ENCODE peak calls at places on chromosomes 11 and 22, in six cellular contexts. J, N, M, S, C and W are unnamed samples.
A peak's percentile ranks its signal among the peaks of the same experiment; 100 is the strongest.

GRCh38 chr22:28810839-28811491 is 10.6 kb upstream of the XBP1 start:
- DNase-seq in N (no peak), S (no peak), C (no peak), M (no peak), J (no peak), W (no peak)

GRCh38 chr11:96143016-96143670 is 199.9 kb downstream of the MAML2 start:
- DNase-seq in J (no peak), M (no peak), C (no peak), N (no peak), S (no peak), W (no peak)

GRCh38 chr11:16117989-16118810 is 238.1 kb downstream of the SOX6 start:
- DNase-seq in N (no peak), M (no peak), S (peak; percentile 59), J (no peak), C (no peak), W (no peak)

GRCh38 chr11:2488004-2488403 is 43.2 kb downstream of the KCNQ1 start:
- DNase-seq in J (no peak), S (no peak), C (no peak), M (no peak), N (no peak), W (no peak)

GRCh38 chr22:31861226-31861840 is 83.0 kb upstream of the YWHAH start:
- DNase-seq in C (no peak), J (peak; percentile 40), N (no peak), M (no peak), S (no peak), W (no peak)

GRCh38 chr22:23037429-23038333 is 32.6 kb upstream of the GNAZ start:
- DNase-seq in M (no peak), N (no peak), S (no peak), J (no peak), C (no peak), W (no peak)

GRCh38 chr22:43867839-43868652 is 5.7 kb upstream of the SULT4A1 start:
- DNase-seq in J (peak; percentile 73), M (no peak), C (peak; percentile 26), S (no peak), N (peak; percentile 69), W (peak; percentile 81)

GRCh38 chr22:32395107-32395506 is 16.9 kb downstream of the RTCB start:
- DNase-seq in S (no peak), N (no peak), C (no peak), J (no peak), M (no peak), W (no peak)

GRCh38 chr11:83778598-83778997 is 492.4 kb upstream of the CCDC90B start:
- DNase-seq in C (no peak), N (no peak), M (no peak), S (no peak), J (no peak), W (no peak)

GRCh38 chr11:2913029-2913431 is 16.2 kb downstream of the PHLDA2 start:
- DNase-seq in M (no peak), C (no peak), S (no peak), N (no peak), J (peak; percentile 44), W (no peak)

GRCh38 chr11:131425285-131425684 is 54.9 kb downstream of the NTM start:
- DNase-seq in J (no peak), C (no peak), S (no peak), M (no peak), N (no peak), W (no peak)

GRCh38 chr11:12187399-12187798 is 77.0 kb downstream of the MICAL2 start:
- DNase-seq in J (peak; percentile 64), M (no peak), C (no peak), S (no peak), N (no peak), W (no peak)

GRCh38 chr11:7546324-7546791 is 32.6 kb downstream of the PPFIBP2 start:
- DNase-seq in C (no peak), S (peak; percentile 62), M (no peak), N (no peak), J (peak; percentile 12), W (no peak)

GRCh38 chr11:69011624-69012091 is 1.4 kb downstream of the MRGPRF start:
- DNase-seq in S (no peak), N (peak; percentile 32), J (no peak), M (no peak), C (no peak), W (no peak)

GRCh38 chr11:69014936-69015549 is 2.0 kb upstream of the MRGPRF start:
- DNase-seq in M (no peak), N (no peak), S (no peak), J (no peak), C (no peak), W (no peak)

GRCh38 chr11:69014084-69014935 is 1.3 kb upstream of the MRGPRF start:
- DNase-seq in M (no peak), S (no peak), J (peak; percentile 82), C (no peak), N (no peak), W (no peak)

GRCh38 chr11:69012092-69013008 is 696 bp downstream of the MRGPRF start:
- DNase-seq in J (peak; percentile 57), C (no peak), N (peak; percentile 30), M (no peak), S (no peak), W (no peak)

GRCh38 chr11:69013009-69013951 is at the start of gene MRGPRF:
- DNase-seq in C (peak; percentile 40), M (no peak), N (peak; percentile 75), S (peak; percentile 63), J (peak; percentile 91), W (no peak)
- TF ChIP-seq CTCF in C (no peak), M (no peak), N (peak; percentile 36), S (peak; percentile 27), J (peak; percentile 78), W (peak; percentile 43)

GRCh38 chr11:78351979-78352731 is 65.5 kb downstream of the GAB2 start:
- DNase-seq in J (no peak), M (no peak), S (no peak), N (no peak), C (no peak), W (no peak)

GRCh38 chr11:78350101-78350645 is 67.4 kb downstream of the GAB2 start:
- DNase-seq in N (no peak), S (no peak), M (no peak), C (no peak), J (peak; percentile 55), W (no peak)

GRCh38 chr11:78351193-78351592 is 66.4 kb downstream of the GAB2 start:
- DNase-seq in S (no peak), N (no peak), M (no peak), C (no peak), J (no peak), W (no peak)

GRCh38 chr11:78349614-78350013 is 68.0 kb downstream of the GAB2 start:
- DNase-seq in J (peak; percentile 31), C (no peak), S (no peak), M (no peak), N (no peak), W (no peak)

DNA sequence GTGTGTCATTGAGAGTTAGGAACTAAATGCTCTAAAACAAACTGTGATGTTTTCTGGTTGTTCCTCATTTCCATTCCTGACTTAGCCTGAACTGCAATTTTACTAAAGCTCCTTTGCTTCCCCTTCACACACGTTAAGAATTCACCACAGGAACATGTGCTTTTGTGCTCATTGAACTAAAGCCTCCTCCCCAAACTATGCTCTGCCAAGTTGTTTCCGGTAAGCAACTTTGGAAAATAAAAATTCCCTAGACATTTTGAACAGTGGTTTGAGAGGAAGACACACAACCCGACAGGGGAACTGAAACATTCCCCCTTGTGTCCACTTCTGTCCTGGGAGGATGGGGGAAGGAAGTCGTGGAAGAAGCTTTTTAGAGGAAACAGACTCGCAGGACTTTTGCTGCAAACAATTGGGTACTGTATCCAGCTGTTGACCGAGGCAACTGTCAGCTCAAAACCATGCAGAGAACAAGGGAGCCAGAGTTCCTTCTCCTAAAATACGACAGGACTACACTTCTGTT is 66.9 kb downstream of the GAB2 start:
- DNase-seq in M (no peak), N (no peak), C (no peak), S (peak; percentile 8), J (peak; percentile 47), W (no peak)
- TF ChIP-seq CTCF in M (no peak), N (no peak), C (no peak), S (no peak), J (no peak), W (no peak)

GRCh38 chr11:108960498-108960897 is 295.6 kb downstream of the DDX10 start:
- DNase-seq in M (no peak), S (no peak), C (no peak), J (no peak), N (no peak), W (no peak)
- TF ChIP-seq CTCF in M (no peak), S (no peak), C (no peak), J (no peak), N (no peak), W (no peak)

DNA sequence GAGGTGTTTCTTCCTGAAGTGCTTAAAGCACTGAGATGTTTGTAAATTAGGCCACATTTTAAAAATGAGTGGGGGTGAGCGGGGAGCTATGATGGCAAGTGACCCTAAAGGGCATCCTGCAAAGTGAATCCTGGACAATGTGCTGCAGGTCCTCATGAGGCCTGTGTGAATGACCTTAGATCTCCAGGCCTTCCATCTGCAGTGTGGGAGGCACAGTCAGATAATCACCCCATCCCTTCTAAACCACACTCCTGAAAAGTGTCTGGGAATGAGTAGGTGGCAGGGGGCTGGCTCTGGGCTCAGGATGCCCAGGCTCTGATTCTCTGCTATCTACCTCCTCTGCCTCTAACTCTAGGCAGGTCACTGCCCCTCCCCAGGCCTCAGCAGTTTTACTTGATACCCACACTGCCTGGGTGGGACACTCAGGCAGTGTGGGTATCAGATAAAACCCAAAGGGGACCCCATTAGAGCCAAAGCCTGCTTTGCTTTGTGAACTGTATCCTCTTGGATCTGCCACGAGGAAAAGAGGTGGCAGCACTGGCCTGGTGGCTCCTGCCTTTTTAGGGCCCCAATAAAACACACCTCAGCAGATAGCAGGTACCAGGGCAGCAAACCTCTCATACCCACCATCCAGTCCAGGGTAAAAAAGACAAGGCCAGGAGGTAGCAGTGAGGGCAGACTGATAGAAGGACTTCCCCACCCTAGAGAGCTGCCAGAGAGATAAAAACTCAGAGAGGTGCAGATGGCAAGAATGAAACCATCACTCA is 10.5 kb downstream of the STARD10 start:
- DNase-seq in S (no peak), M (no peak), C (no peak), N (no peak), J (no peak), W (no peak)
- TF ChIP-seq CTCF in S (no peak), M (no peak), C (no peak), N (no peak), J (no peak), W (no peak)

GRCh38 chr11:57476883-57477506 is 16.7 kb downstream of the RTN4RL2 start:
- DNase-seq in N (peak; percentile 59), J (peak; percentile 17), C (peak; percentile 75), S (no peak), M (no peak), W (no peak)
- TF ChIP-seq CTCF in N (peak; percentile 62), J (peak; percentile 36), C (peak; percentile 19), S (peak; percentile 56), M (peak; percentile 61), W (peak; percentile 42)

DNA sequence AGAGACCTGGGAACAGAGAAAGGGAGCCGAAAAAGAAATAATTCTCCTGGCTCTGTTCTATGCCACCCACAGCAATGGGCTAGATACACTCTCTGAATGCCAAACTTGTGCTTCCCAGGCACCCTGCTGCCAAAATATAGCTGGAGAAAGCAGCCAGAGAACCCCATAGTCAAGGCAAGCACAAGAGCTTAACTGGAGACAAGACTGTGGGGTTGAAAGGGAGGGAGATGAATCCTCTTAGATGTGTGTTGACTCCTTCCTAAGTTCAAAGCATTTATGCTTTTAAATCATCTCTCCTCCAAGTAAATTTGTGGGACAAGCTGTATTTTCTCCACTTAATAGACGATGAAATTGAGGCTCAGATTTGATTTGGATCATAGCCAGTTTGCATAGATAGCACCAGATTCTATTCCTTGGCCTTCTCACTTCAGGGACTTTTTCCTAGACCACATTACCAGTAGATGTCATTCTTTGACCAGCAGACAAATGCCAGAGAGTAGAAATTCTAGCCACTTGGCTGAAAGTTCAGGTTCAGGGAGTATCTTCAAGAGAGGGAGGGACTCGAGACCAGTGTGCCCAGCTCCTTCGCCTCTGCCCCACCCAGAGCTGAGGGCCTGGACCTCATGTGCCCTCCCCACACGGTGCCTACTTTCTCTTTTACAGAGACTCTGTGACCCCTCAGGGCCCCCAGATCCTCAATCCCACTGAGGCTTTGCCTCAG is 16.6 kb upstream of the ETS1 start:
- DNase-seq in J (no peak), M (no peak), C (no peak), S (no peak), N (no peak), W (no peak)
- TF ChIP-seq CTCF in J (peak; percentile 9), M (peak; percentile 21), C (no peak), S (no peak), N (no peak), W (no peak)